ENCODE peak calls at places on chromosomes 7 and 10, in four cellular contexts. One of them, this sample, is unnamed.

GRCh38 chr7:41103331-41103730 is 599.6 kb downstream of the INHBA start:
- DNase-seq in NCI-H1436: no peak
- DNase-seq in COR-L47: no peak
- DNase-seq in GM20000: peak
- DNase-seq in this sample: no peak

GRCh38 chr7:107125475-107125874 is 43.3 kb upstream of the HBP1 start:
- DNase-seq in NCI-H1436: peak
- DNase-seq in COR-L47: peak
- DNase-seq in GM20000: no peak
- DNase-seq in this sample: peak

GRCh38 chr7:28960071-28960840 is 2.1 kb upstream of the TRIL start:
- DNase-seq in NCI-H1436: no peak
- DNase-seq in COR-L47: no peak
- DNase-seq in GM20000: no peak
- DNase-seq in this sample: no peak

GRCh38 chr10:110818311-110819257 is 53.1 kb upstream of the PDCD4 start:
- DNase-seq in NCI-H1436: no peak
- DNase-seq in COR-L47: no peak
- DNase-seq in GM20000: no peak
- DNase-seq in this sample: no peak

GRCh38 chr7:86643478-86644281 is at the start of gene GRM3:
- DNase-seq in NCI-H1436: no peak
- DNase-seq in COR-L47: no peak
- DNase-seq in GM20000: peak
- DNase-seq in this sample: no peak

GRCh38 chr10:4650109-4650508 is 175.9 kb upstream of the AKR1E2 start:
- DNase-seq in NCI-H1436: peak
- DNase-seq in COR-L47: no peak
- DNase-seq in GM20000: no peak
- DNase-seq in this sample: peak

GRCh38 chr10:92238062-92238585 is 52.8 kb downstream of the CPEB3 start:
- DNase-seq in NCI-H1436: no peak
- DNase-seq in COR-L47: no peak
- DNase-seq in GM20000: no peak
- DNase-seq in this sample: no peak

GRCh38 chr10:17992266-17992665 is 40.5 kb downstream of the SLC39A12 start:
- DNase-seq in NCI-H1436: no peak
- DNase-seq in COR-L47: no peak
- DNase-seq in GM20000: no peak
- DNase-seq in this sample: no peak

GRCh38 chr7:15620491-15621185 is 58.8 kb upstream of the AGMO start:
- DNase-seq in NCI-H1436: no peak
- DNase-seq in COR-L47: no peak
- DNase-seq in GM20000: no peak
- DNase-seq in this sample: no peak

GRCh38 chr7:154744226-154744860 is 258.6 kb downstream of the PAXIP1 start:
- DNase-seq in NCI-H1436: peak
- DNase-seq in COR-L47: peak
- DNase-seq in GM20000: peak
- DNase-seq in this sample: peak

GRCh38 chr10:74913321-74913980 is 87.1 kb downstream of the KAT6B start:
- DNase-seq in NCI-H1436: no peak
- DNase-seq in COR-L47: no peak
- DNase-seq in GM20000: no peak
- DNase-seq in this sample: no peak

GRCh38 chr7:124124201-124124600 is 91.3 kb upstream of the TMEM229A start:
- DNase-seq in NCI-H1436: no peak
- DNase-seq in COR-L47: no peak
- DNase-seq in GM20000: no peak
- DNase-seq in this sample: no peak

GRCh38 chr10:127215882-127216281 is 19.5 kb upstream of the INSYN2A start:
- DNase-seq in NCI-H1436: no peak
- DNase-seq in COR-L47: no peak
- DNase-seq in GM20000: no peak
- DNase-seq in this sample: no peak

GRCh38 chr10:28676968-28677888 is at the start of gene BAMBI:
- DNase-seq in NCI-H1436: peak
- DNase-seq in COR-L47: peak
- DNase-seq in GM20000: peak
- DNase-seq in this sample: peak

GRCh38 chr7:3309140-3309539 is 8.1 kb downstream of the SDK1 start:
- DNase-seq in NCI-H1436: no peak
- DNase-seq in COR-L47: no peak
- DNase-seq in GM20000: no peak
- DNase-seq in this sample: peak

GRCh38 chr7:132044247-132044646 is 487.8 kb upstream of the PODXL start:
- DNase-seq in NCI-H1436: no peak
- DNase-seq in COR-L47: no peak
- DNase-seq in GM20000: no peak
- DNase-seq in this sample: no peak

GRCh38 chr10:35632027-35632426 is 10.1 kb downstream of the FZD8 start:
- DNase-seq in NCI-H1436: no peak
- DNase-seq in COR-L47: peak
- DNase-seq in GM20000: no peak
- DNase-seq in this sample: no peak

GRCh38 chr10:983951-984705 is 4.1 kb upstream of the GTPBP4 start:
- DNase-seq in NCI-H1436: no peak
- DNase-seq in COR-L47: no peak
- DNase-seq in GM20000: no peak
- DNase-seq in this sample: peak

GRCh38 chr7:20578257-20578771 is 37.2 kb upstream of the ABCB5 start:
- DNase-seq in NCI-H1436: no peak
- DNase-seq in COR-L47: no peak
- DNase-seq in GM20000: no peak
- DNase-seq in this sample: no peak

GRCh38 chr7:73612598-73613269 is 11.6 kb downstream of the MLXIPL start:
- DNase-seq in NCI-H1436: no peak
- DNase-seq in COR-L47: peak
- DNase-seq in GM20000: no peak
- DNase-seq in this sample: no peak

GRCh38 chr10:132563485-132564248 is 26.1 kb downstream of the INPP5A start:
- DNase-seq in NCI-H1436: peak
- DNase-seq in COR-L47: no peak
- DNase-seq in GM20000: peak
- DNase-seq in this sample: no peak

GRCh38 chr10:89032141-89032814 is 41.7 kb downstream of the FAS start:
- DNase-seq in NCI-H1436: no peak
- DNase-seq in COR-L47: no peak
- DNase-seq in GM20000: peak
- DNase-seq in this sample: no peak

GRCh38 chr10:129809841-129810240 is 154.2 kb downstream of the EBF3 start:
- DNase-seq in NCI-H1436: no peak
- DNase-seq in COR-L47: no peak
- DNase-seq in GM20000: no peak
- DNase-seq in this sample: no peak

This sample was measured in NCI-H774.